ENCODE peak calls at places on chromosomes 12 and 14, in five cellular contexts. N is mesendoderm, W is GM23248, I is adipocyte, G is PC-3. D is an unnamed sample.

GRCh38 chr12:131736807-131737484 is 26.1 kb downstream of the SFSWAP start:
- DNase-seq in G (peak; percentile 98), N (peak; percentile 92), W (peak; percentile 36), I (peak; percentile 35), D (peak; percentile 94)

GRCh38 chr12:112868459-112869041 is 38.2 kb upstream of the OAS1 start:
- DNase-seq in I (no peak), W (no peak), N (peak; percentile 63), G (peak; percentile 55), D (peak; percentile 20)

GRCh38 chr14:91378945-91379932 is 38.4 kb downstream of the CCDC88C start:
- DNase-seq in N (no peak), W (no peak), I (peak; percentile 10), G (peak; percentile 18), D (no peak)

GRCh38 chr12:13103391-13104033 is at the start of gene GSG1:
- DNase-seq in G (peak; percentile 54), W (peak; percentile 91), I (no peak), N (no peak), D (peak; percentile 71)

GRCh38 chr12:16325426-16325825 is 22.0 kb upstream of the MGST1 start:
- DNase-seq in G (no peak), I (no peak), W (peak; percentile 9), N (no peak), D (no peak)

GRCh38 chr14:35365130-35366047 is 39.2 kb downstream of the NFKBIA start:
- DNase-seq in G (peak; percentile 84), W (peak; percentile 97), N (peak; percentile 48), I (peak; percentile 79), D (peak; percentile 92)

GRCh38 chr12:110141389-110141788 is 17.2 kb downstream of the IFT81 start:
- DNase-seq in I (peak; percentile 90), W (peak; percentile 90), N (no peak), G (no peak), D (no peak)

GRCh38 chr12:91326043-91327027 is 143.7 kb upstream of the DCN start:
- DNase-seq in W (peak; percentile 52), I (peak; percentile 90), N (peak; percentile 64), G (peak; percentile 76), D (peak; percentile 26)

GRCh38 chr14:34169561-34169960 is 218.7 kb upstream of the EGLN3 start:
- DNase-seq in I (no peak), G (no peak), N (no peak), W (no peak), D (no peak)

GRCh38 chr14:106790189-106791036 is 1264.0 kb downstream of the TMEM121 start:
- DNase-seq in I (no peak), N (peak; percentile 1), G (peak; percentile 36), W (peak; percentile 6), D (peak; percentile 32)
- H3K9ac ChIP-seq in I (no peak overlapping the region), N (no peak overlapping the region), G (no peak overlapping the region), W (no peak overlapping the region), D (no peak overlapping the region)

DNA sequence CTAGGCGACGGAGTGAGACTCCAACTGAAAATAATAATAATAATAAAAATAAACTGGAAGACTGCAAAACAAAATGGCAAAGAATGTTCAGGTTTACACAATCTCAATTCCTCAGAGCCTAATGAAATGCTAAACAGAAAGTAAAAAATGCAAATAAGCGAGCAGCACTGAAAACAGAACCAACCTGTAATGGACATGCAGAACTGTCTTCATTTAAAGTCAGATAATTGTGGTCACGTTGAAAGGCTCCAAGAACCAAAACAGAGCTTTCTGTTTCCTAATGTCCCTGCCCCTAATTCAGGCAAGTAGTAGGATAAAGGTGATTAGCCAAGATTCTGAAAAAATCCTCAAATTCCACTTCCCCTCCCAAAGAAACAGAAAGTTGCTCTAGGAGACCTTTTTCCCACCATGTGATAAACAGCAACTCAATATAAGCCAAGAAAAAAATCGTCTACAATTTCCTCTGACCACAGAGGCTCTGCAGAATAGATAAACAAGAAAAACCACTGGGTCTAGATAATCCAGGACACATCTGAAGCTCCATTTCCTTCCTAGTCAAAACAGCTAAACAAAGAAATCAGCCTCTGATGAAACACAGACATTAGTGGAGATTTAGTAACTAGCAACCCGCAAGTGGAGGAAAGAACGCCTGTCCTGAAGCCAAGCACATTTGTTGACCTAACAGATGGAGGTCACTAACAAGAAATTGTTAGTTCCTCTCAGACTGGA is 3.0 kb downstream of the MIS18BP1 start:
- DNase-seq in I (peak; percentile 75), N (no peak), W (peak; percentile 34), G (peak; percentile 33), D (no peak)
- H3K4me1 ChIP-seq in I (peaks cover 53% of the 10 kb centered on the region), N (peaks cover 4% of the 10 kb centered on the region), W (peaks cover 35% of the 10 kb centered on the region), G (peaks cover 23% of the 10 kb centered on the region), D (peaks cover 18% of the 10 kb centered on the region)

DNA sequence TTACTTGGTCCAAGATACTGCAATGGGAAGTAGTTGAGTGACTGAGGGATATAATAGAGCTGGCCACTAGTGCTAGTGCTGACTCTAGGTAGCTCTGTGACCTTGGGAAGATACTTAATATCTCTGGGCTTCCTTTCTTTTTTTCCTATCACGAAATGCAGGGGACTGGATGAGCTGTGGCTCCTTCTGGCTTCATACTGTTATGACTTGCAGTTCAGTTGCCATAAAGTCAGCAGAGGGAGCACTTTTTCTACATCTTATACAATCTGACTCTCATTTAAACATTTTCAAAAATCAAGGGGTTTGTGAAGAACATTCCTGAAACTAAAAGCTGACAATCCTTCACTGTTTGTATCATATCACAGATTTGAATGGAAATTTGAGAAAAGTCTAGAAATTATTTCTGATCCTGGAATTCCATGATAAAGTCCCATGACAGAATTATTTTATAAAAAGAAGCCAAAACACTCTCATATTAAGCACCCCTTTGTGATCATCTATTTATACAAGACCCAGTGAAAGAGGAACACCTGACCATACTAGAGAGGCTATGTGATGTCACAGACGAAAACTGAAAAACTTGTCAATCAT is 5.4 kb downstream of the BHLHE41 start:
- DNase-seq in W (peak; percentile 83), N (peak; percentile 77), G (peak; percentile 88), I (peak; percentile 88), D (peak; percentile 68)
- H3K9ac ChIP-seq in W (no peak overlapping the region), N (no peak overlapping the region), G (peak overlapping the region; percentile 90), I (no peak overlapping the region), D (peak overlapping the region; percentile 57)

GRCh38 chr12:2354151-2354991 is 301.6 kb downstream of the CACNA1C start:
- DNase-seq in W (no peak), G (no peak), N (peak; percentile 29), I (no peak), D (no peak)
- H3K4me1 ChIP-seq in W (peaks cover 20% of the 10 kb centered on the region), G (no peaks in the 10 kb centered on the region), N (no peaks in the 10 kb centered on the region), I (peaks cover 21% of the 10 kb centered on the region), D (peaks cover 22% of the 10 kb centered on the region)

GRCh38 chr12:98635657-98636323 is 8.8 kb downstream of the IKBIP start:
- DNase-seq in W (peak; percentile 56), G (peak; percentile 90), I (peak; percentile 64), N (peak; percentile 12), D (peak; percentile 79)
- H3K9ac ChIP-seq in W (no peak overlapping the region), G (no peak overlapping the region), I (no peak overlapping the region), N (no peak overlapping the region), D (no peak overlapping the region)

GRCh38 chr12:51897181-51897580 is 9.3 kb downstream of the ANKRD33 start:
- DNase-seq in W (peak; percentile 60), G (no peak), N (no peak), I (no peak), D (no peak)
- H3K4me1 ChIP-seq in W (peaks cover 23% of the 10 kb centered on the region), G (no peaks in the 10 kb centered on the region), N (peaks cover 3% of the 10 kb centered on the region), I (peaks cover 23% of the 10 kb centered on the region), D (no peaks in the 10 kb centered on the region)